ENCODE peak calls at places on chromosome 11, in nine cellular contexts. Q, N, V, X, G, A, D, Z and C are unnamed samples.

GRCh38 chr11:61507962-61508824 is at the start of gene LRRC10B:
- DNase-seq in Q (peak), N (peak), V (no peak), X (no peak), G (no peak), A (no peak), D (peak), Z (peak), C (no peak)

GRCh38 chr11:123180574-123180973 is 14.5 kb downstream of the CLMP start:
- DNase-seq in Q (no peak), N (no peak), V (no peak), X (no peak), G (no peak), A (no peak), D (no peak), Z (no peak), C (no peak)

GRCh38 chr11:27563201-27563600 is 56.6 kb upstream of the LIN7C start:
- DNase-seq in Q (no peak), N (no peak), V (peak), X (no peak), G (no peak), A (no peak), D (no peak), Z (no peak), C (no peak)

GRCh38 chr11:134701564-134702165 is 289.6 kb upstream of the B3GAT1 start:
- DNase-seq in Q (no peak), N (no peak), V (no peak), X (no peak), G (no peak), A (no peak), D (no peak), Z (no peak), C (no peak)

GRCh38 chr11:12166299-12167092 is 56.1 kb downstream of the MICAL2 start:
- DNase-seq in Q (no peak), N (no peak), V (no peak), X (no peak), G (no peak), A (no peak), D (no peak), Z (no peak), C (no peak)

GRCh38 chr11:73414977-73415492 is 38.8 kb downstream of the RELT start:
- DNase-seq in Q (no peak), N (no peak), V (no peak), X (no peak), G (no peak), A (no peak), D (no peak), Z (no peak), C (no peak)

GRCh38 chr11:9895016-9895415 is 231.1 kb downstream of the SWAP70 start:
- DNase-seq in Q (no peak), N (no peak), V (peak), X (no peak), G (no peak), A (no peak), D (no peak), Z (no peak), C (no peak)

GRCh38 chr11:122735031-122735430 is 79.5 kb downstream of the UBASH3B start:
- DNase-seq in Q (no peak), N (no peak), V (no peak), X (no peak), G (no peak), A (no peak), D (no peak), Z (no peak), C (no peak)

GRCh38 chr11:1272531-1272930 is 36.9 kb downstream of the TOLLIP start:
- DNase-seq in Q (no peak), N (no peak), V (no peak), X (no peak), G (no peak), A (no peak), D (no peak), Z (no peak), C (no peak)

GRCh38 chr11:76408171-76408965 is 27.2 kb downstream of the GVQW3 start:
- DNase-seq in Q (no peak), N (no peak), V (peak), X (no peak), G (no peak), A (no peak), D (peak), Z (peak), C (no peak)

GRCh38 chr11:727281-727701 is 20.0 kb upstream of the TALDO1 start:
- DNase-seq in Q (no peak), N (no peak), V (no peak), X (no peak), G (no peak), A (no peak), D (no peak), Z (no peak), C (no peak)

GRCh38 chr11:34977039-34977906 is 60.9 kb downstream of the PDHX start:
- DNase-seq in Q (no peak), N (no peak), V (peak), X (no peak), G (no peak), A (no peak), D (no peak), Z (no peak), C (no peak)

GRCh38 chr11:114197799-114198500 is 98.2 kb upstream of the NNMT start:
- DNase-seq in Q (no peak), N (no peak), V (no peak), X (peak), G (no peak), A (peak), D (no peak), Z (no peak), C (no peak)

GRCh38 chr11:36702330-36703054 is 104.5 kb upstream of the RAG2 start:
- DNase-seq in Q (peak), N (peak), V (peak), X (no peak), G (no peak), A (peak), D (peak), Z (peak), C (no peak)

GRCh38 chr11:78870655-78871054 is 296.0 kb upstream of the NARS2 start:
- DNase-seq in Q (no peak), N (no peak), V (no peak), X (no peak), G (no peak), A (no peak), D (no peak), Z (no peak), C (no peak)

GRCh38 chr11:61972796-61973602 is 5.6 kb upstream of the FTH1 start:
- DNase-seq in Q (no peak), N (no peak), V (peak), X (no peak), G (peak), A (no peak), D (no peak), Z (no peak), C (no peak)

GRCh38 chr11:35040221-35040942 is 98.6 kb upstream of the CD44 start:
- DNase-seq in Q (no peak), N (no peak), V (peak), X (no peak), G (peak), A (no peak), D (no peak), Z (no peak), C (peak)

GRCh38 chr11:82546556-82547162 is 187.0 kb downstream of the FAM181B start:
- DNase-seq in Q (no peak), N (no peak), V (no peak), X (no peak), G (no peak), A (no peak), D (no peak), Z (peak), C (no peak)

GRCh38 chr11:14444441-14445189 is 55.0 kb downstream of the COPB1 start:
- DNase-seq in Q (no peak), N (no peak), V (no peak), X (no peak), G (no peak), A (no peak), D (no peak), Z (no peak), C (no peak)

GRCh38 chr11:33695051-33695566 is 5.5 kb downstream of the C11orf91 start:
- DNase-seq in Q (no peak), N (no peak), V (no peak), X (peak), G (no peak), A (peak), D (no peak), Z (no peak), C (no peak)

GRCh38 chr11:41486436-41486835 is 27.0 kb upstream of the LRRC4C start:
- DNase-seq in Q (no peak), N (no peak), V (no peak), X (no peak), G (no peak), A (no peak), D (no peak), Z (no peak), C (no peak)

GRCh38 chr11:1048375-1049070 is 12.0 kb upstream of the MUC6 start:
- DNase-seq in Q (no peak), N (no peak), V (no peak), X (no peak), G (no peak), A (no peak), D (peak), Z (no peak), C (no peak)

GRCh38 chr11:63251312-63251711 is 7.9 kb upstream of the SLC22A25 start:
- DNase-seq in Q (no peak), N (no peak), V (no peak), X (no peak), G (no peak), A (no peak), D (no peak), Z (no peak), C (no peak)